ENCODE peak calls at places on chromosomes 5 and 9, in nine cellular contexts. One of them, this sample, is unnamed.

GRCh38 chr9:123343428-123344272 is 12.3 kb upstream of the CRB2 start:
- DNase-seq in stomach: no peak
- DNase-seq in endothelial cell: no peak
- DNase-seq in NCI-H510A treated with DMSO at 0.1 percent for 48 hours: no peak
- DNase-seq in Panc1: no peak
- DNase-seq in amniotic stem cell: no peak
- DNase-seq in fibroblast of the conjunctiva: no peak
- DNase-seq in right atrium auricular region: no peak
- DNase-seq in stimulated activated CD4-positive, alpha-beta T cell treated with anti-CD3 and anti-CD28 coated beads, Interleukin-15, amount 100 ng/mL, for 24 hours: no peak
- DNase-seq in this sample: no peak

GRCh38 chr5:137466888-137467287 is 32.2 kb downstream of the SPOCK1 start:
- DNase-seq in fibroblast of the conjunctiva: peak; percentile 29
- DNase-seq in stomach: no peak
- DNase-seq in amniotic stem cell: no peak
- DNase-seq in Panc1: no peak
- DNase-seq in stimulated activated CD4-positive, alpha-beta T cell treated with anti-CD3 and anti-CD28 coated beads, Interleukin-15, amount 100 ng/mL, for 24 hours: no peak
- DNase-seq in right atrium auricular region: no peak
- DNase-seq in endothelial cell: no peak
- DNase-seq in NCI-H510A treated with DMSO at 0.1 percent for 48 hours: no peak
- DNase-seq in this sample: no peak

GRCh38 chr5:177432143-177432904 is 5.8 kb downstream of the GRK6 start:
- DNase-seq in stimulated activated CD4-positive, alpha-beta T cell treated with anti-CD3 and anti-CD28 coated beads, Interleukin-15, amount 100 ng/mL, for 24 hours: peak; percentile 77
- DNase-seq in stomach: no peak
- DNase-seq in endothelial cell: no peak
- DNase-seq in Panc1: no peak
- DNase-seq in right atrium auricular region: no peak
- DNase-seq in NCI-H510A treated with DMSO at 0.1 percent for 48 hours: no peak
- DNase-seq in amniotic stem cell: no peak
- DNase-seq in fibroblast of the conjunctiva: no peak
- DNase-seq in this sample: no peak

GRCh38 chr9:117121331-117121730 is 293.5 kb downstream of the ASTN2 start:
- DNase-seq in Panc1: no peak
- DNase-seq in fibroblast of the conjunctiva: no peak
- DNase-seq in NCI-H510A treated with DMSO at 0.1 percent for 48 hours: no peak
- DNase-seq in right atrium auricular region: no peak
- DNase-seq in amniotic stem cell: no peak
- DNase-seq in endothelial cell: no peak
- DNase-seq in stomach: peak; percentile 27
- DNase-seq in stimulated activated CD4-positive, alpha-beta T cell treated with anti-CD3 and anti-CD28 coated beads, Interleukin-15, amount 100 ng/mL, for 24 hours: no peak
- DNase-seq in this sample: no peak

GRCh38 chr5:6732634-6733410 is 19.6 kb downstream of the TENT4A start:
- DNase-seq in stomach: no peak
- DNase-seq in amniotic stem cell: peak; percentile 41
- DNase-seq in NCI-H510A treated with DMSO at 0.1 percent for 48 hours: no peak
- DNase-seq in endothelial cell: no peak
- DNase-seq in right atrium auricular region: no peak
- DNase-seq in stimulated activated CD4-positive, alpha-beta T cell treated with anti-CD3 and anti-CD28 coated beads, Interleukin-15, amount 100 ng/mL, for 24 hours: no peak
- DNase-seq in fibroblast of the conjunctiva: peak; percentile 40
- DNase-seq in Panc1: no peak
- DNase-seq in this sample: no peak

GRCh38 chr9:127968046-127968445 is 12.7 kb downstream of the EEIG1 start:
- DNase-seq in Panc1: peak; percentile 69
- DNase-seq in stimulated activated CD4-positive, alpha-beta T cell treated with anti-CD3 and anti-CD28 coated beads, Interleukin-15, amount 100 ng/mL, for 24 hours: peak; percentile 71
- DNase-seq in amniotic stem cell: no peak
- DNase-seq in fibroblast of the conjunctiva: no peak
- DNase-seq in right atrium auricular region: no peak
- DNase-seq in stomach: peak; percentile 62
- DNase-seq in endothelial cell: no peak
- DNase-seq in NCI-H510A treated with DMSO at 0.1 percent for 48 hours: no peak
- DNase-seq in this sample: no peak

GRCh38 chr9:107387401-107387800 is 102.2 kb downstream of the KLF4 start:
- DNase-seq in right atrium auricular region: no peak
- DNase-seq in stimulated activated CD4-positive, alpha-beta T cell treated with anti-CD3 and anti-CD28 coated beads, Interleukin-15, amount 100 ng/mL, for 24 hours: no peak
- DNase-seq in Panc1: no peak
- DNase-seq in endothelial cell: no peak
- DNase-seq in stomach: peak; percentile 44
- DNase-seq in amniotic stem cell: no peak
- DNase-seq in NCI-H510A treated with DMSO at 0.1 percent for 48 hours: no peak
- DNase-seq in fibroblast of the conjunctiva: no peak
- DNase-seq in this sample: no peak

GRCh38 chr5:91319667-91320066 is 63.5 kb downstream of the ARRDC3 start:
- DNase-seq in stimulated activated CD4-positive, alpha-beta T cell treated with anti-CD3 and anti-CD28 coated beads, Interleukin-15, amount 100 ng/mL, for 24 hours: no peak
- DNase-seq in amniotic stem cell: no peak
- DNase-seq in fibroblast of the conjunctiva: no peak
- DNase-seq in stomach: no peak
- DNase-seq in Panc1: no peak
- DNase-seq in right atrium auricular region: no peak
- DNase-seq in NCI-H510A treated with DMSO at 0.1 percent for 48 hours: no peak
- DNase-seq in endothelial cell: no peak
- DNase-seq in this sample: no peak

GRCh38 chr9:89748831-89749499 is 144.2 kb downstream of the GADD45G start:
- DNase-seq in stimulated activated CD4-positive, alpha-beta T cell treated with anti-CD3 and anti-CD28 coated beads, Interleukin-15, amount 100 ng/mL, for 24 hours: no peak
- DNase-seq in endothelial cell: no peak
- DNase-seq in amniotic stem cell: no peak
- DNase-seq in Panc1: no peak
- DNase-seq in NCI-H510A treated with DMSO at 0.1 percent for 48 hours: no peak
- DNase-seq in fibroblast of the conjunctiva: no peak
- DNase-seq in stomach: no peak
- DNase-seq in right atrium auricular region: no peak
- DNase-seq in this sample: no peak

GRCh38 chr9:21761309-21761901 is 41.0 kb upstream of the MTAP start:
- DNase-seq in NCI-H510A treated with DMSO at 0.1 percent for 48 hours: no peak
- DNase-seq in stimulated activated CD4-positive, alpha-beta T cell treated with anti-CD3 and anti-CD28 coated beads, Interleukin-15, amount 100 ng/mL, for 24 hours: peak; percentile 45
- DNase-seq in fibroblast of the conjunctiva: no peak
- DNase-seq in amniotic stem cell: no peak
- DNase-seq in endothelial cell: no peak
- DNase-seq in stomach: no peak
- DNase-seq in Panc1: no peak
- DNase-seq in right atrium auricular region: no peak
- DNase-seq in this sample: no peak

GRCh38 chr9:81656871-81657337 is 32.4 kb downstream of the TLE1 start:
- DNase-seq in endothelial cell: no peak
- DNase-seq in amniotic stem cell: no peak
- DNase-seq in fibroblast of the conjunctiva: no peak
- DNase-seq in Panc1: no peak
- DNase-seq in right atrium auricular region: no peak
- DNase-seq in NCI-H510A treated with DMSO at 0.1 percent for 48 hours: no peak
- DNase-seq in stimulated activated CD4-positive, alpha-beta T cell treated with anti-CD3 and anti-CD28 coated beads, Interleukin-15, amount 100 ng/mL, for 24 hours: no peak
- DNase-seq in stomach: no peak
- DNase-seq in this sample: no peak

GRCh38 chr9:125994066-125994943 is 247.1 kb downstream of the PBX3 start:
- DNase-seq in endothelial cell: no peak
- DNase-seq in amniotic stem cell: no peak
- DNase-seq in stimulated activated CD4-positive, alpha-beta T cell treated with anti-CD3 and anti-CD28 coated beads, Interleukin-15, amount 100 ng/mL, for 24 hours: no peak
- DNase-seq in NCI-H510A treated with DMSO at 0.1 percent for 48 hours: no peak
- DNase-seq in right atrium auricular region: no peak
- DNase-seq in stomach: no peak
- DNase-seq in Panc1: no peak
- DNase-seq in fibroblast of the conjunctiva: no peak
- DNase-seq in this sample: no peak

GRCh38 chr9:138053996-138054752 is 176.6 kb downstream of the CACNA1B start:
- DNase-seq in NCI-H510A treated with DMSO at 0.1 percent for 48 hours: no peak
- DNase-seq in fibroblast of the conjunctiva: no peak
- DNase-seq in right atrium auricular region: no peak
- DNase-seq in endothelial cell: no peak
- DNase-seq in stomach: peak; percentile 18
- DNase-seq in stimulated activated CD4-positive, alpha-beta T cell treated with anti-CD3 and anti-CD28 coated beads, Interleukin-15, amount 100 ng/mL, for 24 hours: no peak
- DNase-seq in Panc1: no peak
- DNase-seq in amniotic stem cell: no peak
- DNase-seq in this sample: no peak

GRCh38 chr5:36870399-36871040 is 6.0 kb upstream of the NIPBL start:
- DNase-seq in stomach: no peak
- DNase-seq in NCI-H510A treated with DMSO at 0.1 percent for 48 hours: peak; percentile 96
- DNase-seq in Panc1: no peak
- DNase-seq in amniotic stem cell: peak; percentile 67
- DNase-seq in endothelial cell: no peak
- DNase-seq in right atrium auricular region: no peak
- DNase-seq in stimulated activated CD4-positive, alpha-beta T cell treated with anti-CD3 and anti-CD28 coated beads, Interleukin-15, amount 100 ng/mL, for 24 hours: no peak
- DNase-seq in fibroblast of the conjunctiva: peak; percentile 51
- DNase-seq in this sample: no peak